ENCODE peak calls at places on chromosomes 3 and 15, in five cellular contexts. Q is breast epithelium; A is CD8-positive, alpha-beta T cell; H is fibroblast of mammary gland; L is endothelial cell. E is an unnamed sample.

GRCh38 chr15:97991972-97992541 is 31.6 kb downstream of the ARRDC4 start:
- DNase-seq in Q (no peak), H (no peak), A (no peak), L (no peak), E (no peak)

GRCh38 chr3:134985841-134986520 is 190.9 kb downstream of the EPHB1 start:
- DNase-seq in H (peak), L (no peak), Q (no peak), A (no peak), E (no peak)

GRCh38 chr3:52147804-52148203 is 6.4 kb downstream of the POC1A start:
- DNase-seq in H (no peak), Q (no peak), A (no peak), L (no peak), E (no peak)

GRCh38 chr3:143476965-143477640 is 357.5 kb downstream of the CHST2 start:
- DNase-seq in Q (no peak), L (no peak), H (peak), A (no peak), E (no peak)

GRCh38 chr3:141384157-141384556 is 15.9 kb downstream of the ZBTB38 start:
- DNase-seq in Q (no peak), L (no peak), A (no peak), H (peak), E (no peak)

GRCh38 chr3:105976211-105976610 is 107.4 kb upstream of the CBLB start:
- DNase-seq in L (no peak), Q (no peak), A (no peak), H (peak), E (no peak)

GRCh38 chr3:37249717-37250116 is 75.3 kb upstream of the LRRFIP2 start:
- DNase-seq in L (no peak), A (no peak), H (peak), Q (no peak), E (no peak)

GRCh38 chr3:99872633-99873254 is 55.1 kb downstream of the CMSS1 start:
- DNase-seq in L (no peak), A (no peak), Q (no peak), H (no peak), E (no peak)

GRCh38 chr3:191499307-191500125 is 38.6 kb downstream of the PYDC2 start:
- DNase-seq in Q (no peak), L (no peak), A (no peak), H (peak), E (no peak)

GRCh38 chr3:181329024-181329423 is 339.5 kb upstream of the DNAJC19 start:
- DNase-seq in A (no peak), H (no peak), Q (no peak), L (no peak), E (no peak)

GRCh38 chr15:60751985-60752952 is 273.3 kb upstream of the ICE2 start:
- DNase-seq in Q (peak), H (peak), A (no peak), L (peak), E (no peak)

DNA sequence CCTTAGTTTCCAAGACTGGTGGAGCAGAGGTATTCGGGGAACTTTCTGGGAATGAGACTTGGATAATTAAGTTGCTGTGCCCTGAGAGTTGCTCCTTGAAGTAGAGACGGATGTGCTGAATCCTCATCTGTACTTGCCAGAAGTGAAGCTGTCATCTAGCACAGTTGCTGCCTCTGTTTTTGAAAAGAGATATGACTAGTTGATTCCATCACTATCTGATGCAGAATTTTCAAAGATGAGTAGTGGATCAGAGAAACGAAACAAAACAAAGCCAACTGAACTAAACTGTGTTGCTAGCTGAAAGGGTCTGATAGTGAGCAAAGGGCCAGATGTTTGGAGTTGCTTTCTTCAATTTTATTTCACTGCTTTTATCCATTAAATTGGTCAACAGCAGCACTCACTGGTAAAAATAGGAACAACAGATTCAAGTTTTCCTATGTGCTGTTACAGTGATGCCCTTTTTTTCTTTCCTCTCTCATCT is 52.7 kb downstream of the MITF start:
- DNase-seq in L (no peak), A (no peak), H (peak), Q (no peak), E (no peak)
- TF ChIP-seq CTCF in L (no peak), A (no peak), H (peak), Q (no peak), E (no peak)

GRCh38 chr3:138360272-138361192 is 12.2 kb downstream of the MRAS start:
- DNase-seq in L (no peak), H (no peak), Q (no peak), A (no peak), E (no peak)

GRCh38 chr3:138361561-138361971 is 13.2 kb downstream of the MRAS start:
- DNase-seq in H (no peak), A (no peak), L (no peak), Q (no peak), E (no peak)

GRCh38 chr3:138363322-138363721 is 14.9 kb downstream of the MRAS start:
- DNase-seq in A (no peak), H (no peak), L (no peak), Q (no peak), E (no peak)

GRCh38 chr3:138361193-138361525 is 12.8 kb downstream of the MRAS start:
- DNase-seq in L (no peak), Q (no peak), A (no peak), H (no peak), E (no peak)

GRCh38 chr3:138362536-138362935 is 14.2 kb downstream of the MRAS start:
- DNase-seq in Q (no peak), H (no peak), A (no peak), L (no peak), E (no peak)
- TF ChIP-seq CTCF in Q (no peak), H (no peak), A (no peak), L (no peak), E (no peak)

GRCh38 chr3:46935168-46935858 is 41.2 kb downstream of the CCDC12 start:
- DNase-seq in L (peak), Q (peak), H (peak), A (no peak), E (no peak)
- TF ChIP-seq CTCF in L (no peak), Q (peak), H (peak), A (no peak), E (no peak)

DNA sequence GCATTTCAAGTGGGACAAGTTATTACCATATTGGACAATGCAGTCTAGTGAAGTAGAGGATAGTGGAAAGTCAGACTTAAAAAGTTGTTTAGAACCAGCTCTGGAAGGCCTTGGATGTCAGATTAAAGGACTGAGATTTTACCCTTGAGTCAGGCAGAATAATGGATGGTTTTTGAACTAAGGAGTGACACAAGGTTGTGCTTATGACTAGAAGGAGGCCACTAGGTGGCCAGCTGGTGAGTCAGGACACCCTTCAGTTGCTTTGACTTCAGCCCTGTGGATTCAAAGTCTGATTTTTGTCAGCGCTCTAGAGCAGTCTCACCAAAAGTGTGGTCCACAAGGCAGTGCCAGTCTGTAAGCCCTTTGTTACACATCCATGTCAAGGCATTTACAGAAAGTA is 3.8 kb upstream of the GABPB1 start:
- DNase-seq in Q (no peak), L (peak), A (peak), H (peak), E (no peak)
- TF ChIP-seq CTCF in Q (no peak), L (peak), A (no peak), H (peak), E (no peak)

DNA sequence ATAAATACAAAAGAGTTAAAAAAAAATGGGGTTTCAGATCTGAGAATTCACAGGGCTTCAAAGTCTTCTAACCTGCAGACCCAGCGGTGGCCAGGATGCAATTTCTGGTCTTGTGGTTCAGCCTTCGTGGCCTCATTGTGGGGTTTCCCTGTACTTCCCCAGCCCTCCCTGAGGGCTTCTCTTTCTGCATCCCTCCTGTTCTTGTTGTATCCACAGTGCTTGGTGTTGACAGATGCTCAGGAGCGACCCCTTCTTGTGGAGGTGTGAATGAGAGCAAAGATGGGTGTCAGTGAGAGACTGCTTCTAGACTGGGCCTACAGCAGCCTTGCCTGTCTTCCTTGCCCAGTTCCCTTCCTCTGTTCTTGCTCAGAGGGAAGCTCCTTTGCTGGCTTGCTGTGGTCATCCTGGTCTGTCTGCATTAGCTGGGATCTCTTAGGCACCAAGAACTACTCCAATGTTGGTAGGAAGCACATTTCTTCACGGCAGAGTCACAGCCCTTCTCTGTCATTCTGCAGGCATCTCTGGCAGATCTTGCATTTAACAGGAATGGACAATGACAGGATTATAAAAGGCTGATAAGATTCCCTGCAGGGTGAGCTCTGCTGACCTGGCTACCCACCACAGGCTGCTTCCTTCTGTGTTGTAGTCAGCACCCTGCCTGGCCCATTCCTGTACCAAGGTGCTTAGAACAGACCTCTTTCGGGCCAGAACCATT is 317.8 kb upstream of the C2CD4B start:
- DNase-seq in H (no peak), Q (no peak), A (no peak), L (peak), E (no peak)
- TF ChIP-seq CTCF in H (peak), Q (no peak), A (no peak), L (peak), E (no peak)

DNA sequence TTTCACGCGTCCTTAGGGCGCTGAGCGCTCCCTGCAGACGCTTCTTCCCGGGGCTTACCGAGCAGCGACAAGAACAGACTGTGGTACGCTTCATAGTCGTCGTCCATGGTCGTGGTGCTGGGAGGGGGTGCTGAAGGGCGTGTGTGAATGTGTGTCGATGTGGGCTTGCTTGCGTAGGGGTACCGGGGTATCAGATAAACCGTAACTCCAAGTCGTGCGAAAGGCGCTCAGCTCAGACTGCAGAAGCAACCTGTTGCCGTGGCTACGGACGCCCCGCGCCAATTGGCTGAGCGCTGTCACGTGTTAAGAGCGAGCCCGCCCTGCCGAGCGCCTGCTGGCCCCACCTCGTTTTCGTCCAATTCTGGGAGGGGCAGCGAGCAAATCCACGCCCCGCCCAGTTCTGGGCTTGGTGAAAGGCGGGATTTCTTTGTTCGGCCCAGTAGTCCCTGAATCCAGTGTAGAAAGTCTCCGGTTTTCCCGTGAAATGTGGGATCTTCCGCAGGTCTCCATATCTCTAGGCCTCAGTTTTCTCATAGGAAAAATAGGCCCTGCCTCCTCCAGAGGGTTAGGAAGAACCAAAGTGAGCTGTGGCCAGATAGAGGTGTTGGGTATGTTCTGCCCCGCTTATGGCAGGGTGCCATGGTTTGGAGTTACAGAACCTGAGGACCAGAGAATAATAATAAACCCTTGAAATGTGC is at the start of gene EFCAB12:
- DNase-seq in A (peak), Q (peak), H (peak), L (peak), E (peak)
- TF ChIP-seq CTCF in A (no peak), Q (no peak), H (no peak), L (no peak), E (no peak)